ENCODE peak calls at places on chromosomes 4 and X, in ten cellular contexts. O is HepG2; T is mucosa of descending colon; L is uterus; M is epithelial cell of esophagus; K is kidney; F is body of pancreas; P is CD8-positive, alpha-beta T cell; E is CD8-positive, alpha-beta memory T cell; D is fibroblast of mammary gland. Q is an unnamed sample.

GRCh38 chrX:56726609-56727008 is 2.4 kb upstream of the NBDY start:
- DNase-seq in O (peak), T (no peak), L (no peak), M (peak), K (no peak), F (peak), P (no peak), E (no peak), D (peak), Q (peak)

GRCh38 chr4:52958232-52958631 is 96.1 kb downstream of the RASL11B start:
- DNase-seq in O (no peak), T (no peak), L (no peak), M (no peak), K (no peak), F (no peak), P (no peak), E (no peak), D (no peak), Q (no peak)

GRCh38 chr4:140976768-140977167 is 156.5 kb downstream of the RNF150 start:
- DNase-seq in O (no peak), T (no peak), L (no peak), M (no peak), K (no peak), F (no peak), P (no peak), E (no peak), D (no peak), Q (no peak)

GRCh38 chrX:154739952-154740351 is 10.9 kb downstream of the GAB3 start:
- DNase-seq in O (no peak), T (no peak), L (no peak), M (no peak), K (no peak), F (no peak), P (no peak), E (no peak), D (no peak), Q (no peak)

GRCh38 chrX:65643046-65643785 is 24.2 kb upstream of the MSN start:
- DNase-seq in O (no peak), T (no peak), L (no peak), M (peak), K (no peak), F (no peak), P (no peak), E (no peak), D (peak), Q (peak)

GRCh38 chr4:40843696-40844095 is 93.9 kb downstream of the NSUN7 start:
- DNase-seq in O (no peak), T (no peak), L (no peak), M (no peak), K (no peak), F (no peak), P (no peak), E (no peak), D (no peak), Q (no peak)

GRCh38 chr4:39429476-39430310 is 23.0 kb downstream of the KLB start:
- DNase-seq in O (peak), T (no peak), L (no peak), M (no peak), K (no peak), F (no peak), P (no peak), E (no peak), D (no peak), Q (no peak)

GRCh38 chr4:44162538-44163270 is 285.9 kb downstream of the KCTD8 start:
- DNase-seq in O (no peak), T (no peak), L (no peak), M (no peak), K (no peak), F (no peak), P (no peak), E (no peak), D (no peak), Q (no peak)

GRCh38 chr4:25427871-25428270 is 50.8 kb downstream of the ANAPC4 start:
- DNase-seq in O (no peak), T (no peak), L (no peak), M (no peak), K (no peak), F (no peak), P (no peak), E (no peak), D (no peak), Q (no peak)

GRCh38 chr4:105619193-105619931 is 66.9 kb downstream of the ARHGEF38 start:
- DNase-seq in O (no peak), T (peak), L (no peak), M (no peak), K (peak), F (peak), P (no peak), E (no peak), D (no peak), Q (no peak)

GRCh38 chr4:61540944-61541343 is 340.8 kb downstream of the ADGRL3 start:
- DNase-seq in O (peak), T (peak), L (no peak), M (no peak), K (no peak), F (peak), P (no peak), E (no peak), D (no peak), Q (no peak)

GRCh38 chr4:94570558-94570957 is 118.8 kb downstream of the PDLIM5 start:
- DNase-seq in O (no peak), T (no peak), L (no peak), M (no peak), K (no peak), F (no peak), P (no peak), E (no peak), D (peak), Q (no peak)

GRCh38 chr4:76801621-76802545 is 96.1 kb downstream of the SOWAHB start:
- DNase-seq in O (no peak), T (no peak), L (peak), M (no peak), K (peak), F (no peak), P (no peak), E (no peak), D (no peak), Q (no peak)

GRCh38 chrX:16953606-16954211 is 7.3 kb downstream of the REPS2 start:
- DNase-seq in O (no peak), T (no peak), L (no peak), M (peak), K (no peak), F (no peak), P (no peak), E (no peak), D (no peak), Q (no peak)
- H3K4me3 ChIP-seq in O (no peak), T (no peak), L (no peak), M (no peak), K (no peak), F (no peak), P (no peak), E (no peak), D (no peak), Q (no peak)

GRCh38 chrX:70426286-70427278 is 3.5 kb downstream of the GDPD2 start:
- DNase-seq in O (no peak), T (no peak), L (no peak), M (no peak), K (no peak), F (no peak), P (no peak), E (no peak), D (no peak), Q (no peak)

GRCh38 chrX:70421618-70422017 is 1.5 kb upstream of the GDPD2 start:
- DNase-seq in O (no peak), T (no peak), L (no peak), M (no peak), K (no peak), F (no peak), P (no peak), E (no peak), D (no peak), Q (no peak)

GRCh38 chrX:70423937-70424336 is 823 bp downstream of the GDPD2 start:
- DNase-seq in O (no peak), T (peak), L (no peak), M (no peak), K (no peak), F (no peak), P (no peak), E (no peak), D (no peak), Q (no peak)

GRCh38 chrX:70424801-70425200 is 1.7 kb downstream of the GDPD2 start:
- DNase-seq in O (no peak), T (no peak), L (no peak), M (no peak), K (no peak), F (no peak), P (no peak), E (no peak), D (no peak), Q (no peak)

DNA sequence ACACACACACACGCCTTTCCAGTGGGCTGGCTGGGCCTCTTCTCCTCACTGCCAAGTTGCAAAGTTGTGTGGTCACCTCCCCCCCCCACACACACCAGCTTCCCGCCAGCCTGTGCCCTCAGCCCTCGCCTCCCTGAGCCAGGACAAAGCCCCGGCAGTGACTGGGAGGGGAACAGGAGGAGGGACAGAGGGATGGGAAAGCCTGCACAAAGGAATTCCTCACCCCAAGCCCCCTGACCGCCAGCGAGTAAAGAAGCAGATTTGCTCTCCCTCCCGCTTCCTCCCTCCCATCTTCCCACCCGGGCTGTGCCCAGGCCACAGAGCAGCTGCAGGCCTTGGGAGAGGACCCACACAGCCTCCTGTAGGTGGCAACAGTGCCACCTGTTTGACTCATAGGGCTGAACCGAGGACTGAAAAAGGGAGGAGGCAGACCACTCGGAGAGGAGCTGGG is at the start of gene GDPD2:
- DNase-seq in O (peak), T (peak), L (no peak), M (peak), K (no peak), F (peak), P (no peak), E (no peak), D (peak), Q (no peak)
- H3K4me3 ChIP-seq in O (no peak), T (no peak), L (no peak), M (peak), K (no peak), F (no peak), P (no peak), E (no peak), D (no peak), Q (no peak)

GRCh38 chr4:31341601-31342375 is 621.6 kb downstream of the PCDH7 start:
- DNase-seq in O (no peak), T (no peak), L (no peak), M (peak), K (no peak), F (no peak), P (no peak), E (no peak), D (no peak), Q (no peak)
- H3K4me3 ChIP-seq in O (no peak), T (no peak), L (no peak), M (no peak), K (no peak), F (no peak), P (no peak), E (no peak), D (no peak), Q (no peak)

GRCh38 chrX:57900961-57901360 is 9.3 kb downstream of the ZXDA start:
- DNase-seq in O (no peak), T (no peak), L (no peak), M (peak), K (no peak), F (no peak), P (no peak), E (no peak), D (peak), Q (no peak)
- H3K4me3 ChIP-seq in O (no peak), T (no peak), L (no peak), M (no peak), K (peak), F (no peak), P (no peak), E (no peak), D (no peak), Q (no peak)

GRCh38 chr4:8594097-8595038 is 1.8 kb downstream of the CPZ start:
- DNase-seq in O (peak), T (no peak), L (peak), M (peak), K (peak), F (peak), P (no peak), E (no peak), D (peak), Q (peak)

GRCh38 chr4:8595237-8596087 is 2.9 kb downstream of the CPZ start:
- DNase-seq in O (no peak), T (peak), L (no peak), M (no peak), K (no peak), F (no peak), P (no peak), E (no peak), D (peak), Q (no peak)

GRCh38 chr4:8592366-8593267 is at the start of gene CPZ:
- DNase-seq in O (peak), T (no peak), L (peak), M (no peak), K (peak), F (no peak), P (no peak), E (no peak), D (peak), Q (no peak)

GRCh38 chr4:8591626-8592365 is 769 bp upstream of the CPZ start:
- DNase-seq in O (no peak), T (no peak), L (no peak), M (no peak), K (peak), F (no peak), P (no peak), E (no peak), D (no peak), Q (no peak)

GRCh38 chr4:8593268-8594096 is 917 bp downstream of the CPZ start:
- DNase-seq in O (no peak), T (no peak), L (no peak), M (no peak), K (peak), F (no peak), P (no peak), E (no peak), D (no peak), Q (no peak)
- H3K4me3 ChIP-seq in O (no peak), T (no peak), L (peak), M (no peak), K (no peak), F (no peak), P (no peak), E (no peak), D (no peak), Q (no peak)

GRCh38 chrX:18666614-18667013 is 5.3 kb downstream of the RS1 start:
- DNase-seq in O (no peak), T (no peak), L (no peak), M (no peak), K (no peak), F (no peak), P (no peak), E (no peak), D (no peak), Q (no peak)
- H3K4me3 ChIP-seq in O (no peak), T (no peak), L (no peak), M (no peak), K (no peak), F (no peak), P (no peak), E (no peak), D (no peak), Q (no peak)

DNA sequence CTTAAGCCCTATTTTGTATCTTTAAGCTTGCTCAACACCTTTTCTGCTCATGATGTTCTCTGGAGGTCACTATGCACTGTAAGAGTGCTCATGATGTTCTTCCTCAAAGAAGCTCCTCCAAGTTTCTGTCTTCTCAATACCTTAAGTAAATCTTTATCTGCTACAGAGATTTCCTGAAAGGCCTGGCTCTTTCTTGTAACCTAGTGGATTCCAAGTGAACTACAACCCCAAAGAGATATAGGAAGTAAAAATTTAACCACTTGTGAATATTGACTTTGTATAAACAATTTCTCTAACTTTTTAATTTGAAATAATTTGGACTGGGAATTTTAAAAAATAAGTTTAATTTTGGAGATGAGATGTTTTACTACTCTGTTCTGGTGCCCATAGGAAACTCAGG is 39.3 kb upstream of the XK start:
- DNase-seq in O (no peak), T (no peak), L (no peak), M (peak), K (no peak), F (no peak), P (no peak), E (no peak), D (no peak), Q (no peak)
- H3K4me3 ChIP-seq in O (no peak), T (no peak), L (no peak), M (no peak), K (no peak), F (no peak), P (no peak), E (no peak), D (no peak), Q (no peak)

GRCh38 chrX:114584983-114585842 is 1.3 kb downstream of the HTR2C start:
- DNase-seq in O (no peak), T (no peak), L (no peak), M (no peak), K (no peak), F (no peak), P (no peak), E (no peak), D (no peak), Q (no peak)
- H3K4me3 ChIP-seq in O (no peak), T (no peak), L (no peak), M (no peak), K (no peak), F (no peak), P (no peak), E (no peak), D (no peak), Q (no peak)

Q was measured in mammary epithelial cell.